ENCODE peak calls at places on chromosomes 6 and 20, in six cellular contexts. O, I, J, Z, S and A are unnamed samples. For H3K36me3, the result is how much of the 10 kb centered on the place peaks cover.

GRCh38 chr6:113856011-113856551 is 1.1 kb upstream of the MARCKS start:
- DNase-seq in J (peak), O (peak), S (no peak), Z (peak), I (peak), A (no peak)

GRCh38 chr20:63974402-63975200 is 4.8 kb downstream of the SAMD10 start:
- DNase-seq in I (peak), Z (no peak), O (no peak), J (peak), S (no peak), A (no peak)

GRCh38 chr6:18101873-18102272 is 20.6 kb downstream of the NHLRC1 start:
- DNase-seq in S (no peak), I (no peak), Z (no peak), O (no peak), J (no peak), A (no peak)

GRCh38 chr6:101001012-101001411 is 119.9 kb upstream of the ASCC3 start:
- DNase-seq in I (no peak), S (no peak), J (no peak), Z (peak), O (no peak), A (no peak)

GRCh38 chr6:111552241-111552744 is 53.4 kb downstream of the TRAF3IP2 start:
- DNase-seq in O (peak), J (peak), S (peak), I (peak), Z (peak), A (no peak)

GRCh38 chr6:110930795-110931194 is 27.7 kb upstream of the GTF3C6 start:
- DNase-seq in J (no peak), I (no peak), O (no peak), S (no peak), Z (no peak), A (no peak)

GRCh38 chr6:156865019-156865629 is 87.9 kb downstream of the ARID1B start:
- DNase-seq in O (no peak), J (no peak), I (no peak), S (no peak), Z (peak), A (no peak)

GRCh38 chr20:362271-363254 is 15.7 kb downstream of the NRSN2 start:
- DNase-seq in O (peak), J (peak), I (peak), S (peak), Z (peak), A (peak)

GRCh38 chr6:7426447-7427169 is 37.0 kb downstream of the RIOK1 start:
- DNase-seq in S (no peak), O (no peak), J (no peak), Z (no peak), I (no peak), A (no peak)

GRCh38 chr20:47392721-47393073 is 36.2 kb upstream of the ZMYND8 start:
- DNase-seq in Z (no peak), J (no peak), O (peak), I (no peak), S (no peak), A (no peak)

GRCh38 chr6:79737172-79737571 is 106.0 kb downstream of the SH3BGRL2 start:
- DNase-seq in Z (peak), J (no peak), O (no peak), I (no peak), S (no peak), A (no peak)

GRCh38 chr6:72976389-72976900 is 248.9 kb downstream of the KHDC1L start:
- DNase-seq in Z (no peak), I (no peak), J (no peak), O (no peak), S (no peak), A (no peak)

GRCh38 chr6:53547166-53547814 is 2.4 kb upstream of the GCLC start:
- DNase-seq in I (no peak), S (peak), O (no peak), J (peak), Z (no peak), A (no peak)

GRCh38 chr6:53546256-53546655 is 1.4 kb upstream of the GCLC start:
- DNase-seq in S (no peak), J (no peak), Z (no peak), I (no peak), O (no peak), A (no peak)

GRCh38 chr6:53544050-53544499 is 826 bp downstream of the GCLC start:
- DNase-seq in Z (no peak), J (no peak), I (no peak), O (no peak), S (no peak), A (no peak)

GRCh38 chr6:53543341-53544010 is 1.4 kb downstream of the GCLC start:
- DNase-seq in O (no peak), I (no peak), J (no peak), S (no peak), Z (no peak), A (no peak)

GRCh38 chr6:53544500-53545308 is at the start of gene GCLC:
- DNase-seq in Z (peak), S (peak), O (peak), I (peak), J (peak), A (peak)
- TF ChIP-seq CTCF in Z (peak), S (peak), O (peak), I (peak), J (peak), A (peak)

GRCh38 chr6:35312763-35313125 is 15.1 kb downstream of the DEF6 start:
- DNase-seq in J (no peak), Z (no peak), O (no peak), I (no peak), S (no peak), A (no peak)

GRCh38 chr6:35312076-35312762 is 14.6 kb downstream of the DEF6 start:
- DNase-seq in Z (no peak), O (no peak), J (no peak), I (no peak), S (no peak), A (no peak)

GRCh38 chr6:35310265-35310831 is 12.7 kb downstream of the DEF6 start:
- DNase-seq in Z (no peak), S (no peak), O (no peak), J (no peak), I (no peak), A (no peak)

GRCh38 chr6:35311390-35312075 is 13.9 kb downstream of the DEF6 start:
- DNase-seq in I (no peak), O (no peak), S (no peak), J (no peak), Z (no peak), A (no peak)

GRCh38 chr6:35309611-35310264 is 12.1 kb downstream of the DEF6 start:
- DNase-seq in I (no peak), S (no peak), J (no peak), Z (no peak), O (no peak), A (no peak)
- H3K27ac ChIP-seq in I (no peak), S (no peak), J (no peak), Z (no peak), O (no peak), A (no peak)

GRCh38 chr6:118905084-118905483 is 11.1 kb downstream of the ASF1A start:
- DNase-seq in J (no peak), Z (no peak), O (no peak), I (no peak), S (no peak), A (no peak)
- H3K36me3 ChIP-seq in J (under half), Z (half or more), O (under half), I (half or more), S (half or more), A (half or more)

GRCh38 chr6:5995705-5996686 is 10.7 kb downstream of the NRN1 start:
- DNase-seq in J (peak), Z (no peak), O (peak), I (no peak), S (peak), A (peak)
- TF ChIP-seq CTCF in J (peak), Z (peak), O (peak), I (no peak), S (peak), A (peak)